ENCODE peak calls at places on chromosomes 3 and 15, in six cellular contexts. One of them, this sample, is unnamed.

GRCh38 chr3:144033863-144034262 is 62.2 kb downstream of the DIPK2A start:
- DNase-seq in tibial artery: no peak
- DNase-seq in adrenal gland: no peak
- DNase-seq in mucosa of descending colon: no peak
- DNase-seq in AG10803: no peak
- DNase-seq in HFF-Myc: no peak
- DNase-seq in this sample: no peak

GRCh38 chr15:85858586-85859375 is 64.1 kb upstream of the KLHL25 start:
- DNase-seq in tibial artery: no peak
- DNase-seq in adrenal gland: peak
- DNase-seq in mucosa of descending colon: peak
- DNase-seq in AG10803: peak
- DNase-seq in HFF-Myc: peak
- DNase-seq in this sample: peak

GRCh38 chr3:115007966-115008365 is 139.1 kb downstream of the ZBTB20 start:
- DNase-seq in tibial artery: no peak
- DNase-seq in adrenal gland: no peak
- DNase-seq in mucosa of descending colon: no peak
- DNase-seq in AG10803: no peak
- DNase-seq in HFF-Myc: no peak
- DNase-seq in this sample: no peak

GRCh38 chr3:176919836-176920760 is 277.2 kb downstream of the TBL1XR1 start:
- DNase-seq in tibial artery: no peak
- DNase-seq in adrenal gland: no peak
- DNase-seq in mucosa of descending colon: no peak
- DNase-seq in AG10803: peak
- DNase-seq in HFF-Myc: peak
- DNase-seq in this sample: no peak

GRCh38 chr15:60970246-60971170 is 258.6 kb downstream of the RORA start:
- DNase-seq in tibial artery: no peak
- DNase-seq in adrenal gland: no peak
- DNase-seq in mucosa of descending colon: no peak
- DNase-seq in AG10803: no peak
- DNase-seq in HFF-Myc: no peak
- DNase-seq in this sample: no peak

GRCh38 chr3:34439796-34440195 is 641.4 kb downstream of the PDCD6IP start:
- DNase-seq in tibial artery: no peak
- DNase-seq in adrenal gland: no peak
- DNase-seq in mucosa of descending colon: no peak
- DNase-seq in AG10803: no peak
- DNase-seq in HFF-Myc: no peak
- DNase-seq in this sample: no peak

GRCh38 chr15:101027920-101028319 is 108.8 kb downstream of the LRRK1 start:
- DNase-seq in tibial artery: peak
- DNase-seq in adrenal gland: no peak
- DNase-seq in mucosa of descending colon: no peak
- DNase-seq in AG10803: no peak
- DNase-seq in HFF-Myc: no peak
- DNase-seq in this sample: no peak

GRCh38 chr15:62877276-62877857 is 165.2 kb upstream of the TPM1 start:
- DNase-seq in tibial artery: no peak
- DNase-seq in adrenal gland: no peak
- DNase-seq in mucosa of descending colon: no peak
- DNase-seq in AG10803: no peak
- DNase-seq in HFF-Myc: no peak
- DNase-seq in this sample: no peak

GRCh38 chr15:78737187-78737820 is 74.0 kb downstream of the ADAMTS7 start:
- DNase-seq in tibial artery: no peak
- DNase-seq in adrenal gland: no peak
- DNase-seq in mucosa of descending colon: no peak
- DNase-seq in AG10803: no peak
- DNase-seq in HFF-Myc: no peak
- DNase-seq in this sample: no peak

GRCh38 chr3:13308406-13308805 is 111.7 kb downstream of the NUP210 start:
- DNase-seq in tibial artery: no peak
- DNase-seq in adrenal gland: peak
- DNase-seq in mucosa of descending colon: peak
- DNase-seq in AG10803: peak
- DNase-seq in HFF-Myc: no peak
- DNase-seq in this sample: no peak

GRCh38 chr15:71792521-71792920 is 17.8 kb upstream of the NR2E3 start:
- DNase-seq in tibial artery: no peak
- DNase-seq in adrenal gland: no peak
- DNase-seq in mucosa of descending colon: no peak
- DNase-seq in AG10803: peak
- DNase-seq in HFF-Myc: no peak
- DNase-seq in this sample: no peak

GRCh38 chr3:158802399-158803023 is 657 bp downstream of the MFSD1 start:
- DNase-seq in tibial artery: peak
- DNase-seq in adrenal gland: no peak
- DNase-seq in mucosa of descending colon: no peak
- DNase-seq in AG10803: peak
- DNase-seq in HFF-Myc: no peak
- DNase-seq in this sample: no peak

GRCh38 chr15:43376017-43376705 is 5.3 kb downstream of the TUBGCP4 start:
- DNase-seq in tibial artery: no peak
- DNase-seq in adrenal gland: peak
- DNase-seq in mucosa of descending colon: peak
- DNase-seq in AG10803: peak
- DNase-seq in HFF-Myc: no peak
- DNase-seq in this sample: no peak

GRCh38 chr3:179716226-179716625 is 63.4 kb downstream of the USP13 start:
- DNase-seq in tibial artery: no peak
- DNase-seq in adrenal gland: no peak
- DNase-seq in mucosa of descending colon: no peak
- DNase-seq in AG10803: no peak
- DNase-seq in HFF-Myc: no peak
- DNase-seq in this sample: no peak

GRCh38 chr3:57283366-57283765 is 9.1 kb downstream of the ASB14 start:
- DNase-seq in tibial artery: no peak
- DNase-seq in adrenal gland: no peak
- DNase-seq in mucosa of descending colon: no peak
- DNase-seq in AG10803: no peak
- DNase-seq in HFF-Myc: no peak
- DNase-seq in this sample: no peak

GRCh38 chr15:101689901-101690300 is 34.4 kb downstream of the TARS3 start:
- DNase-seq in tibial artery: no peak
- DNase-seq in adrenal gland: peak
- DNase-seq in mucosa of descending colon: no peak
- DNase-seq in AG10803: no peak
- DNase-seq in HFF-Myc: no peak
- DNase-seq in this sample: no peak

GRCh38 chr3:48561045-48561736 is 2.4 kb downstream of the UCN2 start:
- DNase-seq in tibial artery: peak
- DNase-seq in adrenal gland: peak
- DNase-seq in mucosa of descending colon: peak
- DNase-seq in AG10803: peak
- DNase-seq in HFF-Myc: no peak
- DNase-seq in this sample: no peak

GRCh38 chr3:52106951-52107611 is 47.1 kb downstream of the POC1A start:
- DNase-seq in tibial artery: no peak
- DNase-seq in adrenal gland: no peak
- DNase-seq in mucosa of descending colon: no peak
- DNase-seq in AG10803: no peak
- DNase-seq in HFF-Myc: no peak
- DNase-seq in this sample: no peak

DNA sequence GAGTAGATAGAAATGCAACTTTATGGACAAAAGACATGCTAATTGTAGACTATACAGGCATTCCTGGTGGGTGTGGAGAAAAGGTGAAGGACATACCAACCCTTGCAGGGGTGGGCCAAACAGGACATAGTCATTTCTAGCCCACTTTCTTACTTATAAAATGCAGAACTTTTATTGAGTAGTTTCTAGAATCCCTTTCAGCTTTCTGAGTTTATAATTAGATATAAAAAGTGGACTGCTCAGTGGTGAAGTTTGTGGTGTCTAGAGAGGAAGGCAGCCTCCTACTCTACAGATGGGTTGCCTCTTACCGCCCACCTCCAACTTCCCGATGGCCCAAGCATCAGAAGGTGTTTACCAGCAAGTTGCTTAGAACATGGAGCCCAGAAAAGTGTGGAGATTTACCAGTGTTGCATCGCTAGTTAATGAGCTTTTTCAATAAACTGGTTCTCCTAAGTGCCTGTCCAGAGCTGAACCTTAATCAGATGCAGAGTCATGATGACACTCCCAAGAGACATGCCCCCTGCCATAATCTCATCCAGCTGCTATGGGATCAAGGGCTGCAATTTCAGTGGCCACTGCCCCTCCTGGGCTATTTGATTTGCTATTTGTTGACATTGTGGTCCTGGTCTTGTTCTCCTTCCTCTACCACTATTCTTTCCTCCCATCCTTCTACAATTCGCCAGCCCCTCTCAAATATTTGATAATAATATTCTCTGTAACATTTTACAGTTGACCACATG is 77.5 kb upstream of the STRIT1 start:
- DNase-seq in tibial artery: no peak
- DNase-seq in adrenal gland: no peak
- DNase-seq in mucosa of descending colon: no peak
- DNase-seq in AG10803: no peak
- DNase-seq in HFF-Myc: no peak
- DNase-seq in this sample: no peak
- H3K4me3 ChIP-seq in tibial artery: no peak
- H3K4me3 ChIP-seq in adrenal gland: no peak
- H3K4me3 ChIP-seq in mucosa of descending colon: no peak
- H3K4me3 ChIP-seq in AG10803: no peak
- H3K4me3 ChIP-seq in HFF-Myc: no peak
- H3K4me3 ChIP-seq in this sample: no peak

GRCh38 chr15:48927181-48927580 is 36.5 kb downstream of the SHC4 start:
- DNase-seq in tibial artery: no peak
- DNase-seq in adrenal gland: no peak
- DNase-seq in mucosa of descending colon: no peak
- DNase-seq in AG10803: no peak
- DNase-seq in HFF-Myc: no peak
- DNase-seq in this sample: no peak

GRCh38 chr15:48925714-48926223 is 38.0 kb downstream of the SHC4 start:
- DNase-seq in tibial artery: no peak
- DNase-seq in adrenal gland: peak
- DNase-seq in mucosa of descending colon: no peak
- DNase-seq in AG10803: peak
- DNase-seq in HFF-Myc: peak
- DNase-seq in this sample: peak

GRCh38 chr15:48924528-48925393 is 39.0 kb downstream of the SHC4 start:
- DNase-seq in tibial artery: peak
- DNase-seq in adrenal gland: no peak
- DNase-seq in mucosa of descending colon: no peak
- DNase-seq in AG10803: peak
- DNase-seq in HFF-Myc: no peak
- DNase-seq in this sample: peak

GRCh38 chr15:48922046-48922445 is 41.7 kb downstream of the SHC4 start:
- DNase-seq in tibial artery: no peak
- DNase-seq in adrenal gland: no peak
- DNase-seq in mucosa of descending colon: no peak
- DNase-seq in AG10803: no peak
- DNase-seq in HFF-Myc: no peak
- DNase-seq in this sample: no peak
- TF ChIP-seq CTCF in tibial artery: no peak
- TF ChIP-seq CTCF in adrenal gland: no peak
- TF ChIP-seq CTCF in mucosa of descending colon: no peak
- TF ChIP-seq CTCF in AG10803: no peak
- TF ChIP-seq CTCF in HFF-Myc: no peak
- TF ChIP-seq CTCF in this sample: no peak

DNA sequence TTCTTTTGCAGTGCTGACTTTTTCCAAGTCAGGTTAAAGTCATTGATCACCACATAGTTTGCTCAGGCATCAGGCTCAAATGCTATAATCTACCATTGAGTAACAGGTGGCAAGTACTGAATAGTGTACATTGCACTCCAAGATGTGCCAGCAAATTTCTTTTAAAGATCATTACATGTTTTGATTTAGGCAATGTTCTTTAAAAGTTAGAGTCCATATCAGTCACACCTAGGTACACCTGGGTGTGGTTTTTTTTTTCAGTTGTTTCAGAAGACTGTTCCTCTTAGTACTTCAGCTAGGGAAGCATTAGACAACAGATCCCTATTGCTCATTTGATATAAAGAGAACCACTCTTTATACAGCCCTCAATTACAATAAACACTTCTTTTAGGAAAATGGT is 10.6 kb upstream of the SLC4A7 start:
- DNase-seq in tibial artery: no peak
- DNase-seq in adrenal gland: no peak
- DNase-seq in mucosa of descending colon: no peak
- DNase-seq in AG10803: no peak
- DNase-seq in HFF-Myc: no peak
- DNase-seq in this sample: no peak
- H3K4me3 ChIP-seq in tibial artery: no peak
- H3K4me3 ChIP-seq in adrenal gland: no peak
- H3K4me3 ChIP-seq in mucosa of descending colon: no peak
- H3K4me3 ChIP-seq in AG10803: no peak
- H3K4me3 ChIP-seq in HFF-Myc: no peak
- H3K4me3 ChIP-seq in this sample: no peak

GRCh38 chr3:98580774-98581365 is 12.5 kb downstream of the CPOX start:
- DNase-seq in tibial artery: no peak
- DNase-seq in adrenal gland: no peak
- DNase-seq in mucosa of descending colon: no peak
- DNase-seq in AG10803: no peak
- DNase-seq in HFF-Myc: no peak
- DNase-seq in this sample: no peak
- TF ChIP-seq CTCF in tibial artery: no peak
- TF ChIP-seq CTCF in adrenal gland: no peak
- TF ChIP-seq CTCF in mucosa of descending colon: no peak
- TF ChIP-seq CTCF in AG10803: no peak
- TF ChIP-seq CTCF in HFF-Myc: no peak
- TF ChIP-seq CTCF in this sample: no peak

DNA sequence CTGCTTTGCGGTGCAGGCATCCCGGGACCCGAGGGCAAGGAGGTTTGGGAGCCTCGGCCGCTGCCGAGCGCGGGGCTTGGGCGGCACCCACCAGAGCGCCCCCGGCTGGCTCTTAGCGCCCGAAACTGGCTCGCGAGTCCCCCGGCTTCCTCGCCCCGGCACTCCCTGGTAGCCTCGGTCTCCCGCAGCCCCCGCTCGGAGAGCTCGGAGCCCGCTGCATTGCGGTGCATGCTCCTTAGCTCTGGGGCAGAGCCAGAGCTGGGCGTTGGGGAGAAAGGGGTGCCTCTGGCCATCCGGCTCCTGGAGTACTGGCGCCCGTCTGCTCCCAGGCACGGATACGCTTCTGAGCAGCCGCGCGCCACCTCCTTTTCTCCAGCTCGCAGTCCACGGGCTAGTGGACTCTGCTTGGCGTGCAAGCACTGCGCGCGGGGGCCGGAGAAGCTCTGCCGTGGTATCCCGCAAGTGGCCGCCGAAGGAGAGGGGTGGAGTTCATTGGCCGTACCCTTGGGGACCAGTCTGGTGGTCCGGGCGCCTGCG is 784 bp downstream of the EPHB1 start:
- DNase-seq in tibial artery: no peak
- DNase-seq in adrenal gland: no peak
- DNase-seq in mucosa of descending colon: no peak
- DNase-seq in AG10803: peak
- DNase-seq in HFF-Myc: no peak
- DNase-seq in this sample: no peak
- H3K4me3 ChIP-seq in tibial artery: peak
- H3K4me3 ChIP-seq in adrenal gland: no peak
- H3K4me3 ChIP-seq in mucosa of descending colon: no peak
- H3K4me3 ChIP-seq in AG10803: peak
- H3K4me3 ChIP-seq in HFF-Myc: peak
- H3K4me3 ChIP-seq in this sample: peak

This sample was measured in astrocyte of the cerebellum.